ENCODE peak calls at places on chromosome 1, in nine cellular contexts. O is stomach; S is ureter; H is kidney; F is neural progenitor cell; V is HuH-7.5; L is activated CD8-positive, alpha-beta memory T cell treated with anti-CD3 and anti-CD28 coated beads for 1 hour; Q is left ventricle myocardium superior; R is iPS-NIHi11. T is an unnamed sample.

GRCh38 chr1:36846366-36846765 is 187.9 kb downstream of the GRIK3 start:
- DNase-seq in O (no peak), S (no peak), H (no peak), F (peak; percentile 82), V (no peak), L (no peak), Q (no peak), R (peak; percentile 60), T (no peak)

GRCh38 chr1:185284533-185285244 is 32.4 kb downstream of the IVNS1ABP start:
- DNase-seq in O (no peak), S (no peak), H (no peak), F (no peak), V (no peak), L (no peak), Q (peak; percentile 24), R (no peak), T (no peak)

GRCh38 chr1:236206548-236206947 is 64.2 kb downstream of the GPR137B start:
- DNase-seq in O (no peak), S (no peak), H (no peak), F (peak; percentile 55), V (no peak), L (no peak), Q (no peak), R (peak; percentile 43), T (no peak)

GRCh38 chr1:54310439-54311328 is 95.5 kb downstream of the SSBP3 start:
- DNase-seq in O (peak; percentile 64), S (no peak), H (no peak), F (peak; percentile 80), V (peak; percentile 51), L (no peak), Q (peak; percentile 65), R (peak; percentile 61), T (no peak)

GRCh38 chr1:247824023-247824422 is at the start of gene OR14A16:
- DNase-seq in O (no peak), S (no peak), H (no peak), F (no peak), V (no peak), L (no peak), Q (no peak), R (no peak), T (no peak)

GRCh38 chr1:175183586-175183985 is 9.0 kb downstream of the KIAA0040 start:
- DNase-seq in O (no peak), S (no peak), H (no peak), F (peak; percentile 30), V (no peak), L (no peak), Q (no peak), R (peak; percentile 23), T (no peak)

GRCh38 chr1:204880906-204881305 is 10.2 kb downstream of the NFASC start:
- DNase-seq in O (no peak), S (no peak), H (no peak), F (no peak), V (no peak), L (no peak), Q (no peak), R (no peak), T (no peak)

GRCh38 chr1:115828101-115829022 is 12.6 kb downstream of the NHLH2 start:
- DNase-seq in O (peak; percentile 35), S (no peak), H (no peak), F (peak; percentile 78), V (no peak), L (no peak), Q (peak; percentile 49), R (peak; percentile 84), T (no peak)

GRCh38 chr1:30868833-30869435 is 39.6 kb downstream of the SDC3 start:
- DNase-seq in O (no peak), S (no peak), H (peak; percentile 43), F (no peak), V (no peak), L (no peak), Q (no peak), R (no peak), T (no peak)

GRCh38 chr1:28983509-28984310 is 69.3 kb downstream of the EPB41 start:
- DNase-seq in O (peak; percentile 29), S (no peak), H (no peak), F (peak; percentile 59), V (no peak), L (no peak), Q (peak; percentile 41), R (peak; percentile 22), T (no peak)

GRCh38 chr1:89607888-89608626 is 24.9 kb upstream of the LRRC8C start:
- DNase-seq in O (no peak), S (no peak), H (no peak), F (no peak), V (no peak), L (peak; percentile 47), Q (no peak), R (no peak), T (no peak)